ENCODE peak calls at places on chromosomes 1 and 21, in ten cellular contexts. V, B, G, H, N, D, X, Z, K and M are unnamed samples. For H3K4me1 and H3K9me3, the result is how much of the 10 kb centered on the place peaks cover.

GRCh38 chr1:228140724-228141081 is 624 bp downstream of the GUK1 start:
- DNase-seq in Z (no peak), V (no peak), K (no peak), X (no peak), D (no peak), H (no peak), B (no peak), N (peak), G (no peak), M (no peak)

GRCh38 chr1:205969229-205969628 is 26.0 kb upstream of the SLC26A9 start:
- DNase-seq in G (no peak), K (no peak), N (no peak), V (no peak), D (no peak), Z (no peak), B (no peak), X (no peak), H (no peak), M (no peak)

GRCh38 chr21:26125433-26126167 is 45.0 kb downstream of the APP start:
- DNase-seq in Z (no peak), B (no peak), K (no peak), G (no peak), X (no peak), V (no peak), D (peak), H (no peak), N (no peak), M (no peak)

GRCh38 chr1:205837380-205837970 is 12.5 kb downstream of the PM20D1 start:
- DNase-seq in K (no peak), X (no peak), N (no peak), H (no peak), G (no peak), D (no peak), V (no peak), B (no peak), Z (no peak), M (no peak)

GRCh38 chr1:31736675-31737074 is 27.5 kb downstream of the ADGRB2 start:
- DNase-seq in D (no peak), G (no peak), N (no peak), B (no peak), X (no peak), H (no peak), K (peak), Z (no peak), V (no peak), M (no peak)

GRCh38 chr1:41341756-41342562 is 19.3 kb upstream of the FOXO6 start:
- DNase-seq in H (no peak), B (no peak), X (peak), K (no peak), Z (peak), N (no peak), V (no peak), D (no peak), G (peak), M (no peak)

GRCh38 chr21:44712203-44713028 is 1.0 kb upstream of the TSPEAR start:
- DNase-seq in H (no peak), B (no peak), K (no peak), G (no peak), N (no peak), D (no peak), V (no peak), X (no peak), Z (no peak), M (no peak)

GRCh38 chr21:37675202-37675801 is 241.0 kb downstream of the KCNJ6 start:
- DNase-seq in N (peak), K (peak), G (peak), H (no peak), V (peak), B (peak), D (peak), X (peak), Z (peak), M (peak)

GRCh38 chr1:119885903-119886783 is 10.2 kb downstream of the ADAM30 start:
- DNase-seq in H (no peak), D (peak), Z (peak), X (peak), B (peak), K (no peak), G (peak), N (peak), V (peak), M (peak)

GRCh38 chr1:171841931-171842723 is 829 bp downstream of the DNM3 start:
- DNase-seq in D (no peak), N (no peak), K (no peak), Z (peak), X (peak), V (peak), G (peak), B (peak), H (no peak), M (no peak)

GRCh38 chr1:162248854-162249535 is 127.7 kb downstream of the SPATA46 start:
- DNase-seq in B (no peak), V (no peak), N (no peak), Z (peak), K (no peak), G (peak), D (no peak), X (peak), H (no peak), M (no peak)

GRCh38 chr1:51926171-51926812 is 47.8 kb upstream of the NRDC start:
- DNase-seq in D (peak), N (peak), H (no peak), B (no peak), V (no peak), X (peak), G (peak), Z (peak), K (no peak), M (no peak)

GRCh38 chr1:40078512-40079333 is 18.3 kb downstream of the PPT1 start:
- DNase-seq in D (peak), N (peak), K (peak), B (no peak), X (peak), V (peak), G (peak), H (no peak), Z (peak), M (peak)

GRCh38 chr1:153946622-153947246 is at the start of gene DENND4B:
- DNase-seq in N (peak), X (peak), Z (peak), D (peak), G (peak), B (peak), H (peak), K (peak), V (peak), M (peak)

GRCh38 chr1:37387854-37388253 is 86.5 kb upstream of the ZC3H12A start:
- DNase-seq in K (no peak), G (no peak), Z (no peak), H (no peak), N (no peak), X (no peak), B (no peak), D (no peak), V (no peak), M (no peak)

GRCh38 chr1:234777850-234778214 is 167.9 kb upstream of the IRF2BP2 start:
- DNase-seq in X (no peak), D (no peak), G (no peak), N (no peak), V (no peak), H (no peak), Z (no peak), B (no peak), K (no peak), M (no peak)

GRCh38 chr1:8876099-8876496 is 2.4 kb downstream of the ENO1 start:
- DNase-seq in N (no peak), B (no peak), X (no peak), K (no peak), H (no peak), D (no peak), V (no peak), Z (no peak), G (no peak), M (no peak)

GRCh38 chr21:44983421-44984206 is 43.8 kb downstream of the SLX9 start:
- DNase-seq in G (no peak), H (no peak), N (no peak), K (no peak), Z (no peak), V (no peak), B (no peak), D (no peak), X (no peak), M (no peak)

GRCh38 chr1:169361281-169361680 is 6.3 kb downstream of the NME7 start:
- DNase-seq in V (no peak), Z (no peak), X (no peak), K (no peak), G (peak), H (no peak), N (no peak), D (peak), B (no peak), M (no peak)

GRCh38 chr21:37071561-37072238 is 1.2 kb downstream of the PIGP start:
- DNase-seq in D (peak), K (peak), B (no peak), X (peak), H (peak), N (no peak), Z (peak), V (peak), G (peak), M (peak)

GRCh38 chr1:52641307-52641706 is 8.3 kb downstream of the SHISAL2A start:
- DNase-seq in B (no peak), X (no peak), G (no peak), V (no peak), D (no peak), H (no peak), Z (no peak), N (no peak), K (no peak), M (no peak)

GRCh38 chr1:198121058-198121829 is 35.6 kb upstream of the NEK7 start:
- DNase-seq in V (no peak), N (no peak), X (peak), H (no peak), B (no peak), Z (no peak), K (no peak), D (peak), G (peak), M (no peak)

GRCh38 chr1:56448937-56449336 is 130.4 kb downstream of the PLPP3 start:
- DNase-seq in K (no peak), H (no peak), G (peak), B (peak), V (no peak), X (peak), D (peak), Z (no peak), N (no peak), M (no peak)

GRCh38 chr1:100834779-100835645 is 59.6 kb downstream of the EXTL2 start:
- DNase-seq in G (peak), H (no peak), N (no peak), Z (peak), B (no peak), D (peak), X (peak), V (no peak), K (no peak), M (no peak)

GRCh38 chr1:22364764-22365163 is 86.9 kb upstream of the ZBTB40 start:
- DNase-seq in N (no peak), V (no peak), B (no peak), X (no peak), G (no peak), D (no peak), Z (no peak), K (no peak), H (no peak), M (no peak)

GRCh38 chr1:242147096-242147976 is 148.4 kb upstream of the MAP1LC3C start:
- DNase-seq in V (no peak), G (peak), K (no peak), B (no peak), N (no peak), Z (peak), H (no peak), D (no peak), X (no peak), M (no peak)

DNA sequence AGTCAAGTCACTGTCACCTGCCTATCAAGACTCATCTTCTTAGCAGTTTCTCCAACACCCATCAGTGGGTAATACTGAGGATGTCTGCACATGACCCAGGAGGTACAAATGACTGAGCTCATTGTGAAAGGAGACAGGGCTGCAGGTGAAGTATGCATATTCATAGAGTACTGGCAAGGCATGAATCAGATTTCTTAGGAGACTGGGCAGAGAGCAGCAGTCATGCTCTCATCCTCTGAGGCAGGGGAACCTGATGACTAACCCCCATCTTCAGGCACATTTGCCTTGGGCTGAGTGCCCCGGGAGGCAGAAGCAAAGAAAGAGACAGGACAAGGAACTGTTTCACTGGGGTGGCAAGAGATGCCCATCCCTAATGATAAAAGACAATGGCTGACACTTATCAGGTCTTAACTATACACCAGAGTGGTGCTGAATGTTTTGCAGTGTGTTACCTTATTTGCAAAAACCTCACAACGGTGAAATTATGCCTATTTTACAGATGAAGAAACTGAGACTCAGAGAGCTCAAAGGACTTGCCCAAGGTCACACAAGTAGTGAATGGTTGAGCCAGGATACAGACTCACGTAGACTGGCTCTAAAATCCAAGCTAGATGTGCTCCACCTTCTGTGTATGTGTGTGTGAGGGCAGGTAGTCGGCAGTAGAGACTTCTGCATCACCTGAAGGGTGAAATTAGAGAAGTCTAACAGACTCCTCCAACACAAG is 9.2 kb upstream of the GRHL3 start:
- DNase-seq in B (no peak), H (no peak), Z (no peak), V (no peak), K (no peak), G (peak), N (no peak), X (no peak), D (peak), M (no peak)
- H3K4me1 ChIP-seq in B (under half), H (under half), Z (half or more), V (under half), K (under half), G (under half), N (under half), X (under half), D (under half), M (under half)

DNA sequence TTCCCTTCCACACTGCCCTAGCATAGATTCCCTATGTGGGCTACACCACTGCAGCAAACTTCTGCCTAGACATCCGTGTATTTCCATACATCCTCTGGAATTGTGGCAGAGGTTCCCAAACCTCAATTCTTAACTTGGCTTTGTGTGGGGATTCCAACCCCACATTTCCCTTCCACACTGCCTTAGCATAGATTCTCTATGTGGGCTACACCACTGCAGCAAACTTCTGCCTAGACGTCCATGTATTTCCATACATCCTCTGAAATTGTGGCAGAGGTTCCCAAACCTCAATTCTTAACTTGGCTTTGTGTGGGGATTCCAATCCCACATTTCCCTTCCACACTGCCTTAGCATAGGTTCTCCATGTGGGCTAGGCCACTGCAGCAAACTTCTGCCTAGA is 31.4 kb downstream of the ZNF670 start:
- DNase-seq in H (no peak), K (no peak), Z (no peak), N (no peak), B (no peak), D (no peak), G (no peak), V (no peak), X (no peak), M (no peak)
- H3K9me3 ChIP-seq in H (under half), K (half or more), Z (half or more), N (under half), B (under half), D (under half), G (under half), V (under half), X (under half), M (under half)

DNA sequence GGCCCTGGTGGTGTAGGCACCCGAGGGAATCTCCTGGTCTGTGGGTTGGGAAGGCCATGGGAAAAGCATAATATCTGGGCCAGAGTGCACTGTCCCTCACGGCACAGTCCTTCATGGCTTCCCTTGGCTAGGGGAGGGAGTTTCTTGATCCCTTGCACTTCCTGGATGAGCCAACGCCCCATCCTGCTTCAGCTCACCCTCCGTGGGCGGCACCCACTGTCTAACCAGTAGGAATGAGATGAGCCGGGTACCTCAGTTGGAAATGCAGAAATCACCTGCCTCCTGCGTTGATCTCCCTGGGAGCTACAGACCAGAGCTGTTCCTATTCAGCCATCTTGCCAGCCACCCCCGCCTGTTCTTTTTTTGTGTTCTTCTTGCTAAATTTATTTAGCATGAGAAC is 134.4 kb downstream of the LEPR start:
- DNase-seq in D (no peak), K (no peak), H (no peak), X (no peak), Z (no peak), B (no peak), G (no peak), N (no peak), V (no peak), M (no peak)
- H3K4me3 ChIP-seq in D (no peak), K (no peak), H (no peak), X (no peak), Z (no peak), B (no peak), G (no peak), N (no peak), V (no peak), M (no peak)

DNA sequence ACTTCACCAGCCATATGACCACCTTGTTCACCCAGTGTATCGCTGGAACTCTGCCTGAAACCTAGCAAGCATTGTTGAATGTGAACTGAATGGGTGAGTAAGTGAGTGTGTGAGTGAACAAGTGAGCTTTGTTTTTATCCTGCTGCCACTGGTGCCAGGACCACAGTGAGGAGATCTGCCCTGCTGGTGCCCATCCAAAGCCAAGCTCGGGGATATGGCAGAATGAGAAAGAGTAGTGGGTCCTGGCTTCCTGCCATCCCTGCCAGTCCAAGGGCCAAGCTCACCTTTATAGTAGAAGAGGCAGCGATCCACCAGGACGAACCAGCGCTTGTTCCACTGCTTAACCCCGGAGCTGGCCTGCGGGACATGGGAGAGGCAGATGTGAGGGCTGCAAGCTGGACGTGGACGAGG is 53.4 kb upstream of the GOLT1A start:
- DNase-seq in B (no peak), Z (no peak), H (no peak), X (no peak), V (no peak), N (no peak), K (no peak), D (no peak), G (no peak), M (no peak)
- H3K4me1 ChIP-seq in B (half or more), Z (under half), H (under half), X (under half), V (under half), N (under half), K (under half), D (under half), G (under half), M (under half)

GRCh38 chr1:48572134-48572533 is 100.1 kb upstream of the SPATA6 start:
- DNase-seq in B (no peak), H (no peak), N (no peak), Z (no peak), K (no peak), X (no peak), D (no peak), G (no peak), V (no peak), M (no peak)

GRCh38 chr1:48572632-48573258 is 100.7 kb upstream of the SPATA6 start:
- DNase-seq in G (peak), N (peak), X (peak), D (peak), Z (peak), K (peak), V (peak), H (peak), B (peak), M (peak)

GRCh38 chr1:48566492-48566891 is 94.5 kb upstream of the SPATA6 start:
- DNase-seq in H (no peak), D (no peak), N (no peak), Z (no peak), X (no peak), K (no peak), V (no peak), G (no peak), B (no peak), M (no peak)

GRCh38 chr1:48568501-48568900 is 96.5 kb upstream of the SPATA6 start:
- DNase-seq in N (no peak), H (no peak), X (no peak), D (no peak), G (peak), Z (no peak), K (peak), B (no peak), V (no peak), M (no peak)

DNA sequence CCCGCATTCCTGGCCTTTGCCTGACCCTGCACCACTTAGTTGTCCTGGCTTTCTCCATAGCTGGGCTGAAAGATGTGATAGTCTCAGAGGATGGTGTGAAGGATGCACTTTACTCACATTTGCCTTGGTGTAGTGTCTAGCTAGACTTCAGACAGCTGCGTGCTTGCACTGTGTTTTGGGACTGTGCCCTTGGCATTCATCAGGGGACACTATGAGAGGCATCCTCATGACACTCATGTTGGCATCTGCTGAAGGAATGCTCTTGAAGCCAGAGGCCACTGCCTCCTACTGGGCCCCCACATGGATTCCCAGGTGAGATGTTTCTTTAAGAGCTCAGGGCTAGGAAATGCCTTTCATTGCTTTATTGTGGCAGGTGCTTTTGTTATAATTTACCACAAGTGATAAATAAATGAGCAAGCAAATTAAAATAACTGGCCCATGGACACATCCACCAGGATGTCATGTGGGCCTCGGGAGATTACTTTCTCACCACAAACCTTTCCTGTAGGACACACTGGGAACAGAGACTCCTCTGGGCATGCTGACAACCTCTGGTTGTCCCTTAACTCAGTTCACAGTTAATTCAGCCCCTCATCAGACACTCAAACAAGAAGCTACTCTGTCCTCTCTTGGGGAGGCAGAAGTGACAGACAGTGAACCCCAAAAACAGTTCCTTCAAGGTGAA is 99.4 kb upstream of the SPATA6 start:
- DNase-seq in D (no peak), K (peak), X (no peak), H (no peak), N (no peak), V (no peak), G (no peak), Z (no peak), B (no peak), M (no peak)
- H3K9me3 ChIP-seq in D (under half), K (under half), X (under half), H (under half), N (under half), V (under half), G (under half), Z (under half), B (under half), M (under half)

GRCh38 chr1:231432996-231433395 is 10.9 kb upstream of the EGLN1 start:
- DNase-seq in X (no peak), N (no peak), B (no peak), Z (no peak), V (no peak), G (no peak), D (no peak), H (no peak), K (no peak), M (no peak)
- H3K4me3 ChIP-seq in X (no peak), N (no peak), B (no peak), Z (no peak), V (no peak), G (no peak), D (no peak), H (no peak), K (no peak), M (no peak)

GRCh38 chr1:1424623-1425229 is 3.6 kb upstream of the ANKRD65 start:
- DNase-seq in K (no peak), G (no peak), N (no peak), B (peak), Z (no peak), H (no peak), X (no peak), V (no peak), D (no peak), M (no peak)
- H3K4me1 ChIP-seq in K (under half), G (under half), N (under half), B (under half), Z (under half), H (under half), X (under half), V (under half), D (under half), M (under half)